ENCODE peak calls at places on chromosomes 5 and 9, in five cellular contexts. I is skeletal muscle cell, E is neural crest cell, D is EL, R is activated T-cell treated with anti-CD3 and anti-CD28 coated beads for 24 hours. W is an unnamed sample.

GRCh38 chr9:11966804-11967203 is 726.4 kb upstream of the TYRP1 start:
- DNase-seq in I (no peak), E (no peak), D (no peak), R (no peak), W (no peak)

GRCh38 chr9:20119566-20119965 is 330.7 kb upstream of the SLC24A2 start:
- DNase-seq in I (no peak), E (no peak), D (no peak), R (no peak), W (no peak)

GRCh38 chr5:154038241-154038603 is 488 bp downstream of the FAM114A2 start:
- DNase-seq in I (no peak), E (no peak), D (no peak), R (peak; percentile 26), W (peak; percentile 74)

GRCh38 chr9:136572003-136572595 is 26.3 kb upstream of the NOTCH1 start:
- DNase-seq in I (peak; percentile 16), E (peak; percentile 57), D (peak; percentile 84), R (no peak), W (peak; percentile 70)

GRCh38 chr9:95836072-95836471 is 39.4 kb upstream of the ERCC6L2 start:
- DNase-seq in I (no peak), E (no peak), D (peak; percentile 52), R (no peak), W (no peak)

GRCh38 chr9:118059520-118060278 is 355.5 kb downstream of the TLR4 start:
- DNase-seq in I (no peak), E (peak; percentile 44), D (peak; percentile 9), R (no peak), W (peak; percentile 18)

GRCh38 chr9:129610473-129611301 is 10.2 kb downstream of the C9orf50 start:
- DNase-seq in I (no peak), E (peak; percentile 83), D (peak; percentile 70), R (peak; percentile 57), W (peak; percentile 30)

GRCh38 chr9:128683340-128684064 is 5.5 kb upstream of the SET start:
- DNase-seq in I (no peak), E (peak; percentile 36), D (peak; percentile 51), R (peak; percentile 22), W (peak; percentile 50)

GRCh38 chr9:86614871-86615849 is 260.9 kb upstream of the TUT7 start:
- DNase-seq in I (peak; percentile 29), E (peak; percentile 23), D (peak; percentile 58), R (no peak), W (no peak)

W was measured in dermis microvascular lymphatic vessel endothelial cell.